ENCODE peak calls at places on chromosomes 1 and 21, in five cellular contexts. G, X, M, D and E are unnamed samples. For H3K4me1, the result is how much of the 10 kb centered on the place peaks cover.

GRCh38 chr1:83632906-83633305 is 366.0 kb downstream of the TTLL7 start:
- DNase-seq in M (no peak), G (no peak), D (no peak), X (no peak), E (no peak)

GRCh38 chr21:30515681-30516080 is 13.7 kb upstream of the KRTAP19-5 start:
- DNase-seq in G (no peak), M (no peak), X (no peak), D (no peak), E (no peak)

GRCh38 chr1:154819628-154820590 is 50.2 kb downstream of the KCNN3 start:
- DNase-seq in D (no peak), G (peak), X (peak), M (no peak), E (no peak)

GRCh38 chr1:112247036-112247597 is 148.9 kb upstream of the CTTNBP2NL start:
- DNase-seq in D (no peak), M (no peak), X (no peak), G (no peak), E (no peak)

GRCh38 chr1:32695098-32695904 is 7.3 kb downstream of the SYNC start:
- DNase-seq in X (no peak), D (peak), G (peak), M (no peak), E (peak)

GRCh38 chr1:37865348-37866119 is 6.1 kb upstream of the MTF1 start:
- DNase-seq in X (peak), D (no peak), M (no peak), G (peak), E (no peak)

GRCh38 chr1:221074325-221074724 is 195.1 kb downstream of the HLX start:
- DNase-seq in X (no peak), G (no peak), M (no peak), D (no peak), E (no peak)

GRCh38 chr1:116493036-116493435 is 77.8 kb downstream of the CD58 start:
- DNase-seq in M (no peak), G (no peak), X (no peak), D (no peak), E (no peak)

GRCh38 chr1:43841511-43841910 is 92.1 kb upstream of the ARTN start:
- DNase-seq in M (no peak), X (no peak), D (no peak), G (no peak), E (no peak)

GRCh38 chr1:26471498-26472329 is 526 bp upstream of the HMGN2 start:
- DNase-seq in D (peak), G (peak), M (peak), X (peak), E (peak)

GRCh38 chr1:38454236-38454635 is 405.3 kb downstream of the RRAGC start:
- DNase-seq in M (no peak), G (peak), X (peak), D (no peak), E (no peak)

GRCh38 chr1:180954766-180955165 is 42.1 kb downstream of the KIAA1614 start:
- DNase-seq in X (no peak), M (no peak), D (no peak), G (no peak), E (peak)

GRCh38 chr1:21292991-21293536 is 2.8 kb upstream of the ECE1 start:
- DNase-seq in X (no peak), M (no peak), D (no peak), G (no peak), E (no peak)

GRCh38 chr1:10647414-10648170 is 148.9 kb downstream of the CASZ1 start:
- DNase-seq in M (no peak), G (no peak), D (no peak), X (no peak), E (no peak)

GRCh38 chr1:201585099-201585498 is 46.2 kb downstream of the NAV1 start:
- DNase-seq in D (no peak), G (peak), X (no peak), M (no peak), E (no peak)

GRCh38 chr1:165235777-165236285 is 120.7 kb downstream of the LMX1A start:
- DNase-seq in M (no peak), G (no peak), X (no peak), D (no peak), E (no peak)

GRCh38 chr1:80258659-80259058 is 1252.1 kb upstream of the ADGRL4 start:
- DNase-seq in D (no peak), M (no peak), X (no peak), G (no peak), E (no peak)

GRCh38 chr1:18803859-18804258 is 55.6 kb downstream of the TAS1R2 start:
- DNase-seq in X (no peak), D (no peak), M (no peak), G (no peak), E (no peak)

GRCh38 chr1:147673401-147673800 is 3.1 kb upstream of the ACP6 start:
- DNase-seq in D (no peak), X (no peak), G (no peak), M (no peak), E (no peak)

GRCh38 chr1:147670319-147671003 is at the start of gene ACP6:
- DNase-seq in G (peak), X (peak), D (peak), M (peak), E (peak)

GRCh38 chr1:147665521-147665920 is 4.8 kb downstream of the ACP6 start:
- DNase-seq in D (no peak), G (no peak), M (no peak), X (no peak), E (no peak)

GRCh38 chr1:147673816-147674215 is 3.5 kb upstream of the ACP6 start:
- DNase-seq in X (no peak), G (no peak), M (no peak), D (no peak), E (no peak)

GRCh38 chr1:147669475-147670318 is 627 bp downstream of the ACP6 start:
- DNase-seq in G (no peak), X (no peak), M (peak), D (no peak), E (peak)
- TF ChIP-seq POLR2A in G (no peak), X (no peak), M (no peak), D (no peak), E (no peak)

DNA sequence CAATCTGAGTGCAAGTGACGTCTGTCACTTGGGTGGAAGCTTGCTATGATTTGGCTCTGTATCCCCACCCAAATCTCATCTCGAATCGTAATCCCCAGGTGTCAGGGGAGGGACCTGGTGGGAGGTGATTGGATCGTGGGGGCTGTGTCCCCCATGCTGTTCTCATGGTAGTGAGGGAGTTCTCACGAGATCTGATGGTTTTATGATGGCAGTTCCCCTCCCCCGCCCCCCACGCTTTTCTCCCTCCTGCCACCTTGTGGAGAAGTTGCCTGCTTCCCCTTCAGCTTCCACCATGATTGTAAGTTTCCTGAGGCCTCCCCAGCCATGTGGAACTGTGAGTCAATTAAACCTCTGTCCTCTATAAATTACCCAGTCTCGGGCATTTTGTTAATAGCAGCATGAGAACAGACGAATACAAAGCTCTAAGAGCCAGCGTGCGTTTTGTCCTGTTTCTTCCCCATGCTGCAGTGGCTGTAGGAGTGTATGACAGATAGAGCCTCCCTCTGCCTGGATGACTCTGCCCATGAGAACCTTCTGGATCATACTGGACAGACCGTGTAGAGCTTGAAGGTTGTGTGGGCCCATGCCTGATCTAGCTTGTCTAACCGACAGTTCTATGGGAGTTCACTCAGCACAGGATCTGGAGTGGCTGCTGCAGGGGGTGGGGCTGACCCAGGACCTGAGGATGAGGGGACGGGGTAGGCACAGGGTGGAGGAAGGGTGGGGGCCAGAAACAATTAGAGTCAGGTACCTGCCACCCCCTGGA is 139.7 kb upstream of the ERRFI1 start:
- DNase-seq in M (no peak), X (no peak), G (peak), D (no peak), E (no peak)
- H3K4me1 ChIP-seq in M (under half), X (half or more), G (under half), D (under half), E (under half)

GRCh38 chr1:110425611-110426152 is 18.2 kb upstream of the LAMTOR5 start:
- DNase-seq in D (peak), X (no peak), G (no peak), M (no peak), E (no peak)
- TF ChIP-seq POLR2AphosphoS5 in D (no peak), X (no peak), G (no peak), M (no peak), E (no peak)

GRCh38 chr1:244013100-244013499 is 38.0 kb upstream of the ZBTB18 start:
- DNase-seq in X (no peak), G (no peak), M (no peak), D (no peak), E (no peak)
- TF ChIP-seq POLR2A in X (no peak), G (no peak), M (no peak), D (no peak), E (no peak)

GRCh38 chr21:35048706-35049617 is at the start of gene RUNX1:
- DNase-seq in X (no peak), M (no peak), G (peak), D (no peak), E (peak)

GRCh38 chr21:35051287-35051818 is 2.3 kb upstream of the RUNX1 start:
- DNase-seq in M (peak), D (peak), X (peak), G (peak), E (peak)

GRCh38 chr21:35052786-35053185 is 3.7 kb upstream of the RUNX1 start:
- DNase-seq in G (no peak), D (no peak), X (no peak), M (no peak), E (no peak)

GRCh38 chr21:35048183-35048601 is 910 bp downstream of the RUNX1 start:
- DNase-seq in G (no peak), M (no peak), D (no peak), X (no peak), E (peak)

GRCh38 chr21:35050348-35051286 is 1.5 kb upstream of the RUNX1 start:
- DNase-seq in D (no peak), G (no peak), M (no peak), X (no peak), E (no peak)
- H3K4me1 ChIP-seq in D (under half), G (under half), M (under half), X (half or more), E (half or more)

GRCh38 chr1:155912056-155912536 is 947 bp upstream of the RIT1 start:
- DNase-seq in M (no peak), X (no peak), D (no peak), G (peak), E (no peak)

GRCh38 chr1:155913969-155914757 is 3.0 kb upstream of the RIT1 start:
- DNase-seq in G (no peak), D (no peak), M (no peak), X (no peak), E (no peak)

GRCh38 chr1:155911156-155912055 is at the start of gene RIT1:
- DNase-seq in G (peak), X (no peak), M (peak), D (peak), E (peak)

GRCh38 chr1:155910621-155911121 is 478 bp downstream of the RIT1 start:
- DNase-seq in D (no peak), M (peak), X (no peak), G (peak), E (no peak)

GRCh38 chr1:155909894-155910293 is 1.3 kb downstream of the RIT1 start:
- DNase-seq in M (peak), G (peak), D (no peak), X (no peak), E (no peak)
- TF ChIP-seq POLR2AphosphoS5 in M (peak), G (no peak), D (no peak), X (no peak), E (peak)